ENCODE peak calls at places on chromosome 21, in nine cellular contexts. I is IMR-90, R is gastrocnemius medialis, E is heart left ventricle, Z is GM10248, B is tibial nerve, Y is AG04449, A is Calu3, O is Panc1. M is an unnamed sample.
A peak's percentile ranks its signal among the peaks of the same experiment; 100 is the strongest.

GRCh38 chr21:41815652-41816582 is 49.1 kb upstream of the RIPK4 start:
- DNase-seq in R (no peak), B (no peak), Z (no peak), O (no peak), A (no peak), I (no peak), Y (no peak), E (no peak), M (no peak)

GRCh38 chr21:46457801-46458314 is 833 bp upstream of the DIP2A start:
- DNase-seq in A (peak; percentile 21), Z (peak; percentile 50), O (no peak), Y (no peak), E (peak; percentile 44), B (no peak), I (peak; percentile 40), R (peak; percentile 50), M (no peak)

GRCh38 chr21:36773111-36773510 is 74.2 kb downstream of the SIM2 start:
- DNase-seq in Y (no peak), O (no peak), B (no peak), Z (no peak), R (peak; percentile 96), A (peak; percentile 54), I (peak; percentile 89), E (peak; percentile 76), M (no peak)

GRCh38 chr21:35467536-35467935 is 418.4 kb upstream of the RUNX1 start:
- DNase-seq in O (no peak), E (no peak), Z (no peak), B (no peak), Y (peak; percentile 31), I (peak; percentile 54), R (no peak), A (no peak), M (no peak)

GRCh38 chr21:43644609-43645008 is 14.7 kb downstream of the HSF2BP start:
- DNase-seq in I (peak; percentile 67), O (no peak), Y (no peak), Z (no peak), E (no peak), R (no peak), B (no peak), A (no peak), M (no peak)

GRCh38 chr21:35512321-35512720 is 463.2 kb upstream of the RUNX1 start:
- DNase-seq in B (no peak), A (no peak), O (no peak), R (no peak), E (no peak), Y (peak; percentile 12), I (peak; percentile 31), Z (no peak), M (no peak)

GRCh38 chr21:27562303-27562702 is 595.4 kb upstream of the ADAMTS5 start:
- DNase-seq in O (no peak), Y (no peak), Z (no peak), B (no peak), I (no peak), A (no peak), R (no peak), E (no peak), M (no peak)

GRCh38 chr21:46532080-46532479 is 72.8 kb downstream of the S100B start:
- DNase-seq in O (no peak), Y (no peak), A (no peak), I (no peak), E (no peak), R (no peak), B (no peak), Z (no peak), M (no peak)

GRCh38 chr21:42148097-42148496 is 70.8 kb upstream of the ABCG1 start:
- DNase-seq in Z (no peak), I (no peak), A (no peak), R (no peak), Y (no peak), O (no peak), E (no peak), B (no peak), M (no peak)

GRCh38 chr21:41891132-41891531 is 12.0 kb upstream of the PRDM15 start:
- DNase-seq in O (no peak), R (no peak), A (peak; percentile 8), E (no peak), B (no peak), Z (no peak), I (no peak), Y (no peak), M (no peak)

GRCh38 chr21:44054710-44055109 is 42.6 kb downstream of the TRAPPC10 start:
- DNase-seq in I (peak; percentile 56), A (no peak), O (no peak), E (no peak), Y (peak; percentile 16), R (peak; percentile 22), B (no peak), Z (no peak), M (no peak)

GRCh38 chr21:42530167-42530518 is 16.5 kb downstream of the SLC37A1 start:
- DNase-seq in E (no peak), I (no peak), Z (no peak), R (peak; percentile 60), A (no peak), O (no peak), B (no peak), Y (no peak), M (no peak)

GRCh38 chr21:25569084-25569483 is 38.2 kb downstream of the MRPL39 start:
- DNase-seq in A (no peak), B (no peak), Z (no peak), Y (no peak), I (peak; percentile 56), O (no peak), E (no peak), R (no peak), M (no peak)

GRCh38 chr21:27681038-27681437 is 714.1 kb upstream of the ADAMTS5 start:
- DNase-seq in E (no peak), I (peak; percentile 46), Z (no peak), O (no peak), Y (no peak), B (no peak), A (no peak), R (no peak), M (no peak)

GRCh38 chr21:46150073-46150472 is 5.3 kb downstream of the FTCD start:
- DNase-seq in I (no peak), A (no peak), B (peak; percentile 9), Z (no peak), E (peak; percentile 2), Y (no peak), R (peak; percentile 6), O (no peak), M (no peak)

GRCh38 chr21:27024971-27025370 is 58.1 kb upstream of the ADAMTS5 start:
- DNase-seq in Z (no peak), B (no peak), A (no peak), R (no peak), Y (no peak), I (peak; percentile 13), O (no peak), E (no peak), M (no peak)

GRCh38 chr21:31218830-31219608 is 125.0 kb downstream of the TIAM1 start:
- DNase-seq in E (peak; percentile 16), A (no peak), Z (no peak), B (peak; percentile 62), Y (no peak), O (no peak), I (peak; percentile 29), R (peak; percentile 58), M (no peak)

GRCh38 chr21:31216206-31216605 is 127.9 kb downstream of the TIAM1 start:
- DNase-seq in B (no peak), A (no peak), R (no peak), E (no peak), I (peak; percentile 26), Y (no peak), Z (no peak), O (no peak), M (no peak)

GRCh38 chr21:31213787-31214186 is 130.3 kb downstream of the TIAM1 start:
- DNase-seq in I (no peak), B (no peak), Y (no peak), Z (no peak), O (no peak), E (no peak), R (no peak), A (no peak), M (no peak)
- TF ChIP-seq CTCF in I (no peak), B (no peak), Y (no peak), Z (peak; percentile 15), O (peak; percentile 24), E (no peak), R (no peak), A (no peak), M (no peak)

DNA sequence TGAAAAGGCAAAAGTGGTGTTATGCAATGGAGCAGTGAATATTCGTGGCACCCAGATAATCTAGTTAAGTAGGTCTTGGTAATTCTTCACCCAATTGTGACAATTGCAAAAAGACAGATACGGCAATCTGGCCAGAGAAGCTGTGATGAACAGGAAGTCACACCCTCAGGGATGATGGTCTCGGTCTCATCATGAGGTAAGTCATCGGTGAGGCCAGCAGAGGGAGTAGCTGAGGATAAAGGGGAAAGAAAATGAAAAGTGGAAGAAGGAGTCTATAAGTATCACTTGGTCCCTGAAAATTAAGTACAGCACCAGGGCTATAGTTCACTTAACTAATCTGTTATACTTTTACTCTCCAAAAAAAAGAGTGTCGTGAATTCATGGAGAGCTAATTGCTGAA is 258.8 kb upstream of the NCAM2 start:
- DNase-seq in B (no peak), A (no peak), R (no peak), Y (no peak), E (no peak), I (no peak), O (no peak), Z (no peak), M (no peak)
- TF ChIP-seq CTCF in B (no peak), A (no peak), R (no peak), Y (no peak), E (no peak), I (no peak), O (peak; percentile 9), Z (no peak), M (no peak)

DNA sequence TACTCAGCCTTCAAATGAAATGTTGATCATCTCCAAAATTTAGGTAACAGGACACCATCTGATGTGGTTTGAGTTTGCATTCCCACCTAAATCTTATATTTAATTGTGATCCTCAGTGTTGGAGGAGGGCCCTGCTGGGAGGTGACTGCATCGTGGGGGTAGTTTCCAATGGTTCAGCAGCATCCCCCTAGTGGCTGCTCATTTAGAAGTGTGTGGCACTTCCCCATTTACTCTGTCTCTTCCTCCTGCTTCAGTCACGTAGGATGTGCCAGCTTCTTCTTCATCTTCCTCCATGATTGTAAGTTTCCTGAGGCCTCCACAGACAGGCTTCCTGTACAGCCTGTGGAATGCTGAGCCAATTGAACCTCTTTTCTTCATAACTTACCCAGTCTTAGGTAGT is 731.2 kb downstream of the USP25 start:
- DNase-seq in A (no peak), R (no peak), E (no peak), Y (no peak), O (no peak), Z (no peak), I (no peak), B (no peak), M (no peak)
- TF ChIP-seq CTCF in A (no peak), R (no peak), E (no peak), Y (no peak), O (no peak), Z (no peak), I (no peak), B (no peak), M (no peak)

DNA sequence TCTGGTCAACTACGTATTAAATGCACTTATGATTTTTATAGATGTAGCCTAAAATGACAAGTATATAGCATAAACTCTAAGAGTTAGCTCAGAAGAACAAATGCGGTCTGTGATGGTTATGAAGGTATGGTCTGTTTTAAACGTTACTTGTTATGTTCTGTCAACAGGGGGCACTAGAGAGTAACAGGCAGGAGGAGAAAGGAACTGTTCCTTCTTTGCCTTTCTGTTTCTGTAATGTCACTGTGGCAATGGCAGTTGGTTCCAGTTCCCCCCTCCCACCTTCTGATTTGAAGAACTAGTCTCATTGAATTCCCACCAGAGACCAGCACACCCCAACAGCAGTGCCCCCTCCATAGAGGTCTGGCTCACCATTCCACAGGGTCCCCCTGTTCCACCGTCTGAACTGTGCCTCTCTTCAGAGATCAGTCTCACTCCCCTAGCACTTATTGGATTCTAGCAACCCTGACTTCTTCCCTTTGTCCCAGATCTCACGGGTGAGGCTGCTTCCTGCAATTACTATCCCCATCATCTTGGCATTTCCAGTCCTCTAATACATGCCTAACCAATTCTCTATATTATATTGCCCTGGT is 14.0 kb downstream of the KRTAP24-1 start:
- DNase-seq in A (no peak), O (no peak), R (no peak), B (no peak), Z (no peak), I (no peak), Y (no peak), E (no peak), M (no peak)
- TF ChIP-seq CTCF in A (no peak), O (no peak), R (no peak), B (no peak), Z (no peak), I (no peak), Y (no peak), E (no peak), M (no peak)